ENCODE peak calls at places on chromosomes 1 and 21, in five cellular contexts. Y is AG04450, B is psoas muscle, A is suprapubic skin, N is tibial nerve. M is an unnamed sample.

GRCh38 chr1:43878854-43879253 is 54.7 kb upstream of the ARTN start:
- DNase-seq in Y (no peak), B (no peak), A (no peak), N (no peak), M (no peak)

GRCh38 chr21:28561772-28562171 is 430.9 kb downstream of the LTN1 start:
- DNase-seq in Y (no peak), B (no peak), A (no peak), N (no peak), M (no peak)

GRCh38 chr1:147167361-147167760 is 4.9 kb downstream of the PRKAB2 start:
- DNase-seq in Y (peak; percentile 76), B (no peak), A (no peak), N (no peak), M (peak; percentile 82)

GRCh38 chr1:35192056-35192852 is 691 bp downstream of the SFPQ start:
- DNase-seq in Y (no peak), B (peak; percentile 91), A (peak; percentile 90), N (peak; percentile 68), M (no peak)

GRCh38 chr1:152034324-152034653 is 2.5 kb downstream of the S100A11 start:
- DNase-seq in Y (no peak), B (no peak), A (no peak), N (no peak), M (no peak)

GRCh38 chr1:202010042-202011015 is at the start of gene ELF3:
- DNase-seq in Y (no peak), B (no peak), A (no peak), N (no peak), M (no peak)

GRCh38 chr1:30475201-30475600 is 248.2 kb downstream of the MATN1 start:
- DNase-seq in Y (no peak), B (no peak), A (peak; percentile 20), N (no peak), M (no peak)

GRCh38 chr21:46145840-46146691 is 9.3 kb downstream of the FTCD start:
- DNase-seq in Y (no peak), B (peak; percentile 10), A (peak; percentile 58), N (no peak), M (no peak)

GRCh38 chr1:51175278-51175677 is 60.8 kb upstream of the RNF11 start:
- DNase-seq in Y (no peak), B (no peak), A (no peak), N (no peak), M (no peak)

GRCh38 chr1:168719306-168720111 is 9.5 kb downstream of the DPT start:
- DNase-seq in Y (no peak), B (no peak), A (no peak), N (no peak), M (no peak)

GRCh38 chr1:64112281-64112680 is 91.1 kb upstream of the UBE2U start:
- DNase-seq in Y (no peak), B (no peak), A (no peak), N (no peak), M (no peak)

GRCh38 chr1:39992229-39992628 is 37.3 kb downstream of the MFSD2A start:
- DNase-seq in Y (no peak), B (no peak), A (no peak), N (no peak), M (no peak)

GRCh38 chr1:172326171-172326570 is 94.3 kb upstream of the C1orf105 start:
- DNase-seq in Y (no peak), B (no peak), A (no peak), N (no peak), M (no peak)

GRCh38 chr1:38064232-38064903 is 17.8 kb upstream of the POU3F1 start:
- DNase-seq in Y (peak; percentile 32), B (no peak), A (no peak), N (no peak), M (peak; percentile 60)

GRCh38 chr1:149884433-149885363 is 14.7 kb upstream of the BOLA1 start:
- DNase-seq in Y (no peak), B (no peak), A (no peak), N (no peak), M (no peak)

GRCh38 chr1:61284933-61285332 is 202.6 kb downstream of the NFIA start:
- DNase-seq in Y (no peak), B (no peak), A (no peak), N (no peak), M (no peak)

GRCh38 chr1:85612704-85613361 is 32.3 kb downstream of the CCN1 start:
- DNase-seq in Y (peak; percentile 85), B (no peak), A (no peak), N (no peak), M (no peak)

GRCh38 chr1:177163844-177164379 is 600 bp downstream of the ASTN1 start:
- DNase-seq in Y (no peak), B (no peak), A (no peak), N (no peak), M (no peak)

GRCh38 chr1:34332996-34333395 is 156.3 kb downstream of the C1orf94 start:
- DNase-seq in Y (no peak), B (no peak), A (no peak), N (no peak), M (no peak)

GRCh38 chr21:31888936-31889371 is 16.1 kb downstream of the HUNK start:
- DNase-seq in Y (no peak), B (no peak), A (no peak), N (no peak), M (no peak)

GRCh38 chr21:39515684-39516083 is 63.9 kb downstream of the SH3BGR start:
- DNase-seq in Y (no peak), B (no peak), A (no peak), N (no peak), M (no peak)

GRCh38 chr1:16204634-16205332 is 7.7 kb downstream of the ARHGEF19 start:
- DNase-seq in Y (no peak), B (no peak), A (no peak), N (no peak), M (no peak)

GRCh38 chr1:109630081-109630880 is 10.6 kb downstream of the AMPD2 start:
- DNase-seq in Y (no peak), B (no peak), A (no peak), N (peak; percentile 21), M (no peak)

GRCh38 chr1:63787875-63788274 is 14.1 kb downstream of the ROR1 start:
- DNase-seq in Y (no peak), B (no peak), A (no peak), N (no peak), M (no peak)

GRCh38 chr21:34166468-34166867 is 93.1 kb downstream of the MRPS6 start:
- DNase-seq in Y (no peak), B (no peak), A (no peak), N (no peak), M (no peak)

GRCh38 chr1:11944358-11944981 is 10.0 kb downstream of the PLOD1 start:
- DNase-seq in Y (no peak), B (no peak), A (no peak), N (no peak), M (no peak)

GRCh38 chr1:209150114-209150513 is 433.4 kb upstream of the CAMK1G start:
- DNase-seq in Y (peak; percentile 1), B (no peak), A (no peak), N (no peak), M (peak; percentile 47)

GRCh38 chr1:154870734-154871133 is 653 bp upstream of the KCNN3 start:
- DNase-seq in Y (no peak), B (no peak), A (no peak), N (no peak), M (no peak)
- H3K4me3 ChIP-seq in Y (no peak overlapping the region), B (peak overlapping the region; percentile 91), A (peak overlapping the region; percentile 41), N (no peak overlapping the region), M (no peak overlapping the region)

DNA sequence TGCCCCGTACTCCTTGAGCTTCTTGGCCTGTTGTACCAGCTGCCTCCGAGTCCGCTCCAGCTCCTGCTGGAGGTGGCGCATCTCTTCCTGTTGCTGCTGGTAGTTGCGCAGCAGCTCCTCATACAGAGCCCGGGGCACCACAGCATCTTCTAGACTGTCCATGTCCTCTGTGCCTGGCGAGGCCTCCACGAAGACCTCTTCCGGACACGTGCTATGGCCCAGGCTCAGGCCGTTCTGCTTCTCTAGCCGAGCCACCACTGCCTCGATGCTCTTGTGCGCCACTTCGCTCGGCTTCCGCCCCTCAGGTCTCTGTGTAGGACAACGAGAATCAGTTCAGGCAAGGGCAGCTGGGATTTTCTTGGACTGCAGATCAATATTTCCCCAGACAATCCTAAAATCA is 17.7 kb downstream of the BEND5 start:
- DNase-seq in Y (no peak), B (no peak), A (no peak), N (no peak), M (no peak)
- TF ChIP-seq CTCF in Y (no peak), B (no peak), A (no peak), N (no peak), M (no peak)

DNA sequence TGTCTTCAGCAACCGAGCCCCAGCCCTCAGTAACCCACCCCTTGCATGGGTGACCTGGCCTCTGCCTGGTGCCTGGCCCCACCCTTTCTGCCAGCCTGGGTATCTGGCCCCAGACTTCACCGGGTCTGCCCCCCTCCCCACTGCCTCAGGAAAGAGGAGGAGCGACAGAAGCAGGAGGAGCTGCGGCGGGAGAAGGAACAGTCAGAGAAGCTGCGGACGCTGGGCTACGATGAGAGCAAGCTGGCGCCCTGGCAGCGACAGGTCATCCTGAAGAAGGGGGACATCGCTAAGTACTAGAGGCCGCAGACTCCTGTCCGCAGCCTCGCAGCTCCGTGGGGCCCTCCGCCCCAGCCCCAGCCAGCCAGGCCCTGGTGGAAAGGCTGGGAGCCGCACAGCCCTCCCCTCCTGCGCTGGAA is 6.1 kb downstream of the TNFRSF25 start:
- DNase-seq in Y (no peak), B (no peak), A (no peak), N (no peak), M (no peak)
- H3K4me3 ChIP-seq in Y (no peak overlapping the region), B (no peak overlapping the region), A (peak overlapping the region; percentile 27), N (peak overlapping the region; percentile 7), M (no peak overlapping the region)

DNA sequence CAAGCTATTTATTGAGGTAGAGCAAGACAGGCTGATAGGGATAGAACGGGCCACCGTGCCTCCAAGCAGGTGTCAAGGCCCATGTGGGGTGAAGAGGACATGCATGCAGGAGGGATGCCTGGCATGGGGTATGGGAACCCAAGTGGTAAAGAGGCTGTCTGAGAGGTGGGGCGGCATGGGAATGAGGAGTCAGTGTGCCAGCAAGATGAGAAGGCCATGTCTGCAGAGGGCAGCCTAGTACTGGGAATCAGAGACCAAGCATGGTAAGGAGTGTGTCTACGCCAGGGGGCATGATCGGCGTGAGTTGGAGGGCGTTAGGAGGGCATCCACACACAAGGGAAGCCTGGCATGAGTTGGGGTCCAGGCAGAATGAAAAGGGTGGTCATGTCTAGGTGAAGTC is 303.7 kb upstream of the PLD5 start:
- DNase-seq in Y (no peak), B (no peak), A (no peak), N (no peak), M (no peak)
- TF ChIP-seq CTCF in Y (no peak), B (no peak), A (no peak), N (no peak), M (no peak)